ENCODE peak calls at places on chromosomes 3 and 15, in seven cellular contexts. L, B, F, Z, Y, D and R are unnamed samples.

GRCh38 chr15:99732711-99733267 is 448 bp downstream of the LYSMD4 start:
- DNase-seq in Z (no peak), F (no peak), L (no peak), D (no peak), B (no peak), Y (peak), R (no peak)

GRCh38 chr3:31196881-31197364 is 302.5 kb upstream of the GADL1 start:
- DNase-seq in L (no peak), Z (peak), F (peak), B (no peak), Y (no peak), D (no peak), R (peak)

GRCh38 chr15:71052356-71052755 is 62.9 kb upstream of the THSD4 start:
- DNase-seq in L (no peak), F (peak), D (no peak), Y (no peak), Z (no peak), B (no peak), R (peak)

GRCh38 chr3:99332726-99333125 is 305.7 kb upstream of the COL8A1 start:
- DNase-seq in Z (no peak), B (no peak), L (no peak), Y (no peak), D (no peak), F (no peak), R (no peak)

GRCh38 chr3:7517979-7518378 is 657.1 kb downstream of the GRM7 start:
- DNase-seq in Y (no peak), F (no peak), L (no peak), D (no peak), Z (peak), B (no peak), R (no peak)

GRCh38 chr3:157271283-157271882 is 111.4 kb upstream of the CCNL1 start:
- DNase-seq in Y (no peak), D (no peak), L (no peak), F (no peak), Z (peak), B (no peak), R (no peak)

GRCh38 chr3:175005881-175006280 is 146.7 kb downstream of the NAALADL2 start:
- DNase-seq in B (no peak), F (no peak), Y (no peak), L (no peak), D (no peak), Z (no peak), R (no peak)

GRCh38 chr3:171559586-171559985 is 99.4 kb upstream of the TNIK start:
- DNase-seq in Y (no peak), L (no peak), F (no peak), B (no peak), D (no peak), Z (no peak), R (no peak)

GRCh38 chr15:93917181-93917580 is 314.2 kb upstream of the MCTP2 start:
- DNase-seq in L (no peak), F (no peak), B (no peak), Y (no peak), Z (no peak), D (no peak), R (no peak)

GRCh38 chr3:178807694-178808093 is 263.9 kb downstream of the ZMAT3 start:
- DNase-seq in F (no peak), L (no peak), Z (no peak), D (no peak), Y (no peak), B (no peak), R (no peak)

GRCh38 chr3:174355505-174355904 is 503.6 kb upstream of the NAALADL2 start:
- DNase-seq in Y (no peak), B (no peak), D (no peak), Z (peak), F (peak), L (no peak), R (peak)

GRCh38 chr3:195549931-195550519 is 6.9 kb upstream of the PPP1R2 start:
- DNase-seq in B (no peak), Y (peak), L (no peak), Z (no peak), D (peak), F (no peak), R (no peak)

GRCh38 chr3:100708644-100708988 is 678 bp upstream of the TFG start:
- DNase-seq in L (no peak), Z (no peak), B (no peak), D (no peak), F (no peak), Y (no peak), R (peak)

GRCh38 chr3:122178711-122179110 is 4.8 kb upstream of the CASR start:
- DNase-seq in F (no peak), B (no peak), Z (no peak), Y (no peak), D (no peak), L (no peak), R (peak)

GRCh38 chr3:99410789-99411311 is 227.5 kb upstream of the COL8A1 start:
- DNase-seq in Y (peak), B (no peak), F (peak), L (no peak), Z (no peak), D (no peak), R (peak)

GRCh38 chr3:197397812-197398211 is 99.4 kb upstream of the DLG1 start:
- DNase-seq in Y (no peak), Z (no peak), L (no peak), D (no peak), B (no peak), F (no peak), R (no peak)

GRCh38 chr15:101027273-101027901 is 108.2 kb downstream of the LRRK1 start:
- DNase-seq in D (no peak), F (no peak), L (peak), Z (peak), B (no peak), Y (no peak), R (peak)

GRCh38 chr3:72657666-72658065 is 190.6 kb downstream of the SHQ1 start:
- DNase-seq in B (no peak), Y (peak), L (no peak), Z (no peak), F (peak), D (peak), R (peak)

GRCh38 chr3:56303508-56303907 is 164.8 kb downstream of the ERC2 start:
- DNase-seq in Z (peak), F (peak), B (no peak), D (no peak), L (no peak), Y (peak), R (peak)

GRCh38 chr3:30073040-30073439 is 533.4 kb upstream of the TGFBR2 start:
- DNase-seq in Z (no peak), D (no peak), F (no peak), Y (no peak), B (no peak), L (no peak), R (no peak)

GRCh38 chr3:113103588-113103987 is 107.8 kb upstream of the BOC start:
- DNase-seq in B (no peak), F (peak), Z (peak), D (no peak), Y (no peak), L (no peak), R (no peak)

GRCh38 chr3:149217347-149217746 is 4.3 kb downstream of the CP start:
- DNase-seq in Y (no peak), L (no peak), B (no peak), F (no peak), D (no peak), Z (no peak), R (no peak)

GRCh38 chr3:157405457-157405856 is 31.2 kb upstream of the PTX3 start:
- DNase-seq in D (no peak), L (no peak), Y (no peak), Z (no peak), F (peak), B (no peak), R (peak)